ENCODE peak calls at places on chromosomes 13 and 19, in five cellular contexts. Y, N, C, K and P are unnamed samples. For H3K27me3 and H3K9me3, the result is how much of the 10 kb centered on the place peaks cover.

GRCh38 chr19:7063339-7063738 is 4.9 kb upstream of the MBD3L3 start:
- DNase-seq in Y (no peak), N (no peak), C (no peak), K (no peak), P (no peak)

GRCh38 chr13:38705351-38705750 is 18.5 kb downstream of the FREM2 start:
- DNase-seq in Y (no peak), N (no peak), C (no peak), K (no peak), P (no peak)

GRCh38 chr19:7211191-7211988 is 82.8 kb downstream of the INSR start:
- DNase-seq in Y (no peak), N (no peak), C (peak), K (peak), P (no peak)

GRCh38 chr19:47540748-47541147 is 25.9 kb upstream of the NAPA start:
- DNase-seq in Y (no peak), N (no peak), C (no peak), K (no peak), P (no peak)

GRCh38 chr19:10270180-10270615 is 722 bp upstream of the ICAM1 start:
- DNase-seq in Y (no peak), N (peak), C (peak), K (peak), P (no peak)

GRCh38 chr13:75936791-75937190 is 300.7 kb downstream of the LMO7 start:
- DNase-seq in Y (no peak), N (no peak), C (no peak), K (no peak), P (no peak)

GRCh38 chr13:89163081-89163480 is 1491.9 kb downstream of the SLITRK5 start:
- DNase-seq in Y (no peak), N (no peak), C (no peak), K (no peak), P (no peak)

GRCh38 chr13:74047925-74048324 is 86.3 kb downstream of the KLF12 start:
- DNase-seq in Y (no peak), N (no peak), C (no peak), K (no peak), P (no peak)

GRCh38 chr19:17420267-17420924 is 549 bp downstream of the MVB12A start:
- DNase-seq in Y (no peak), N (no peak), C (peak), K (peak), P (peak)

GRCh38 chr19:41323430-41324125 is 13.6 kb downstream of the CCDC97 start:
- DNase-seq in Y (no peak), N (peak), C (peak), K (peak), P (peak)

GRCh38 chr13:98157188-98157587 is 14.3 kb downstream of the FARP1 start:
- DNase-seq in Y (no peak), N (no peak), C (no peak), K (no peak), P (no peak)

GRCh38 chr19:41426952-41427646 is at the start of gene B3GNT8:
- DNase-seq in Y (peak), N (peak), C (peak), K (peak), P (peak)

GRCh38 chr13:49436890-49437289 is 7.0 kb downstream of the CAB39L start:
- DNase-seq in Y (no peak), N (no peak), C (peak), K (no peak), P (peak)

GRCh38 chr19:46546194-46546896 is 50.7 kb upstream of the PNMA8B start:
- DNase-seq in Y (no peak), N (no peak), C (no peak), K (peak), P (peak)

GRCh38 chr19:16429066-16429758 is 42.6 kb downstream of the EPS15L1 start:
- DNase-seq in Y (no peak), N (no peak), C (peak), K (peak), P (no peak)

GRCh38 chr13:110580800-110581199 is 19.3 kb upstream of the RAB20 start:
- DNase-seq in Y (no peak), N (no peak), C (no peak), K (no peak), P (no peak)

GRCh38 chr19:49301866-49302252 is 23.1 kb downstream of the SLC6A16 start:
- DNase-seq in Y (no peak), N (no peak), C (no peak), K (no peak), P (no peak)

GRCh38 chr19:624433-625109 is 8.8 kb downstream of the POLRMT start:
- DNase-seq in Y (no peak), N (no peak), C (no peak), K (peak), P (no peak)

DNA sequence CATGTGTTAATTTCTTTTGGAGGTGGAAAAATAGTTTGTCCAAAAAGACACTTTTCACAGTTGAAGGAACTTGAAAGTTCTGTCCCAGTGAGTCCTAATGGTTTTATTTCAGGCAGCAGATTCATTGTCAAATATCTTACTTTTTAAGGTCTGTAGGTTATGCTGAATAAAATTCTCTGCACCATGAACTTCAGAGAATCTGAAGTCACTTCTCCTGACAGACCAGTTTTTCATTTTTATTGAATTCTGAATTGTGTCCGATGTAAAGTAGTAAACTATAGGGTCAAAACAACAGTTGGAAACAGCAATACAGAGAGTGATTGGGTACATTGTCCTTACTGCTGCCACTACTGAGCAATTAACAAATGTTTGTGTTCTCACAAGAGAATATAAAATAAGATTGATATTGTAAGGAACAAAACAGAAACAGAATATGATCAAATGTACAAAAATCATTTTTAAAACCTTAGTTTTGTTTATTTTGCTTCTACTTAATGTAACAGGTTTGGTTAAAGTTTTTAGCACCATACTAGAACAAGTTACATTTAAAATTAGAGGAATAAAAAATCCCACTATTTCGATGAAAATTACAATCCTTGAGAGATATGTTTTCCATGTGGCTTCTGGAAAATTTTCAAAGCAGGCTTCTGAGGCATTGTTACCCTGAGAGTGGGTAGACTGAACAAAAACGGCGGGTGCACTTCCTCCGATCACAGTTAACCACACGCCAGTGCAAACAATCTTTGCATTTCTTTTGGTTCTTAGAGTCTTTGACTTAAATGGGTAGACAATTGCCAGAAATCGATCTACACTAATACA is 1.4 kb downstream of the LPAR6 start:
- DNase-seq in Y (no peak), N (no peak), C (no peak), K (no peak), P (no peak)
- H3K27me3 ChIP-seq in Y (under half), N (under half), C (under half), K (under half), P (under half)

GRCh38 chr19:2188708-2189385 is 25.1 kb downstream of the DOT1L start:
- DNase-seq in Y (no peak), N (no peak), C (no peak), K (no peak), P (no peak)

GRCh38 chr19:2187164-2187563 is 23.4 kb downstream of the DOT1L start:
- DNase-seq in Y (no peak), N (no peak), C (no peak), K (no peak), P (no peak)

GRCh38 chr19:2186071-2186846 is 22.5 kb downstream of the DOT1L start:
- DNase-seq in Y (no peak), N (peak), C (peak), K (no peak), P (no peak)

GRCh38 chr19:2184422-2185012 is 20.8 kb downstream of the DOT1L start:
- DNase-seq in Y (no peak), N (no peak), C (no peak), K (no peak), P (no peak)

GRCh38 chr19:2185734-2186070 is 22.0 kb downstream of the DOT1L start:
- DNase-seq in Y (no peak), N (no peak), C (no peak), K (no peak), P (no peak)
- H3K4me3 ChIP-seq in Y (no peak), N (peak), C (peak), K (no peak), P (no peak)

DNA sequence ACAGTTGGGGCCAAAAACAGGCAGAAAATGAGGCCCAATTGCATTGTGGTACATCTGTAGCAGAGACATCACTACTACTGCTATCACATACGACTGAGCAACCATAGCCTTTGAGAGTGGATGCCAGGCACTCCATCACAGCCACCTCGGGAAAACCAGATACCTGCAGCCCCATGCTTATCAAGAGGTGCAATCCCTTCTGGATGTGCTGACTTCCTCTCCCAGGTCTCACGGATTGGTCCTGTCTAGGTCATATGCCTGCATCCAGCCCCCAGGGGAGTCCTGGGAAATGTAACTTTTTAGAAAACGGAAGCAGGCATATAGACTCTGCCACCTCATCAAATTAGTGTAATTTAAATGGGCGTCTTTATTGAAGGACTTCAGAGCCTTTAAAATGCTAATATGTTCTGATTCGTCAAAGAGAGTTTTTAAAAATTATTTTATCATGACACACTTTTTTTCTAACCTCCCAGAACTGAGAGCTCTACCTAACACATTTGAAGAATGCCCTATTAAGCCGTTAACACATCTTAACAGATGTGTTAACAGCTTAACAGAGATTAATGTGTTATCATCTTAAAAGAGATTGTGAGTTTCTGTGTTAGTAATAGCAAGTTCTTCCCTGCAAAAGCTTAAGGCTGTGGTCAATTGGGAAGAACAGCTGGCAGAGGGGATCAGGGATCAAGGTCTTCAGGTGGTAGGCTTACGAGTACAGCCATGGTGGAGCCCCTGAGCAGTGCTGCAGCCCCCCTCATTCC is 63.9 kb downstream of the DLEU7 start:
- DNase-seq in Y (no peak), N (no peak), C (no peak), K (no peak), P (peak)
- H3K9me3 ChIP-seq in Y (under half), N (under half), C (under half), K (under half), P (under half)

GRCh38 chr13:52750713-52751112 is 11.1 kb upstream of the CNMD start:
- DNase-seq in Y (no peak), N (no peak), C (no peak), K (no peak), P (no peak)
- H3K27me3 ChIP-seq in Y (under half), N (under half), C (under half), K (under half), P (under half)

GRCh38 chr19:3027292-3027691 is 1.8 kb downstream of the TLE2 start:
- DNase-seq in Y (no peak), N (no peak), C (no peak), K (no peak), P (no peak)

GRCh38 chr19:3025516-3025890 is 3.6 kb downstream of the TLE2 start:
- DNase-seq in Y (no peak), N (no peak), C (no peak), K (no peak), P (no peak)

GRCh38 chr19:3026768-3027167 is 2.3 kb downstream of the TLE2 start:
- DNase-seq in Y (no peak), N (no peak), C (no peak), K (no peak), P (no peak)

GRCh38 chr19:3024509-3024869 is 4.6 kb downstream of the TLE2 start:
- DNase-seq in Y (no peak), N (no peak), C (no peak), K (no peak), P (no peak)

GRCh38 chr19:3024870-3025515 is 4.1 kb downstream of the TLE2 start:
- DNase-seq in Y (no peak), N (no peak), C (no peak), K (no peak), P (peak)
- H3K4me3 ChIP-seq in Y (no peak), N (no peak), C (no peak), K (no peak), P (peak)

DNA sequence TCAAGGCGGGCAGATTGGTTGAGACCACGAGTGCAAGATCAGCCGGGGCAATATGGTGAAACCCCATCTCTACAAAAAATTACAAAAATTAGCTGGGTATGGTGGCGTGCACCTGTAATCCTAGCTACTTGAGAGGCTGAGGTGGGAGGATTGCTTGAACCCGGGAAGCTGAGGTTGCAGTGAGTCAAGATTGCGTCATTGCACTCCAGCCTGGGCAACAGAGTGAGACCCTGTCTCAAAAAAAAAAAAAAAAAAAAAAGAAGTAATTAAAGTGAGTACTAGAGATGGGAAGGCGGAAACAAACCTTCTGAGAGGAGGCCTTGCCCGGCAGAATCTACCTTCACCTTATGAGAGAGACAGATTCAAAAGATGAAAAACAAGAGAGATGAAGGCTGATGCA is 14.7 kb downstream of the NLRP9 start:
- DNase-seq in Y (no peak), N (no peak), C (no peak), K (no peak), P (no peak)
- H3K9me3 ChIP-seq in Y (under half), N (under half), C (under half), K (under half), P (under half)

GRCh38 chr13:111981006-111981405 is 85.9 kb upstream of the SOX1 start:
- DNase-seq in Y (no peak), N (no peak), C (no peak), K (no peak), P (no peak)
- H3K27me3 ChIP-seq in Y (under half), N (under half), C (half or more), K (under half), P (half or more)

GRCh38 chr13:36343766-36344165 is 2.4 kb downstream of the SPART start:
- DNase-seq in Y (no peak), N (no peak), C (no peak), K (no peak), P (no peak)
- H3K4me3 ChIP-seq in Y (no peak), N (peak), C (peak), K (no peak), P (no peak)